ENCODE peak calls at places on chromosomes 3 and 15, in eight cellular contexts. W is A549, L is sigmoid colon, F is SK-N-SH, A is esophagus muscularis mucosa, Y is suprapubic skin, S is tibial nerve, C is ovary. B is an unnamed sample. For H3K4me1, the result is how much of the 10 kb centered on the place peaks cover.

GRCh38 chr3:151135548-151136337 is 50.3 kb downstream of the MED12L start:
- DNase-seq in Y (no peak), W (no peak), C (no peak), S (no peak), L (no peak), F (no peak), A (no peak), B (no peak)

GRCh38 chr3:150806436-150806835 is 43.5 kb upstream of the SIAH2 start:
- DNase-seq in C (no peak), W (no peak), L (no peak), A (peak), Y (no peak), S (no peak), F (no peak), B (no peak)

GRCh38 chr15:101159096-101159935 is 92.5 kb downstream of the CHSY1 start:
- DNase-seq in A (no peak), C (no peak), L (peak), F (no peak), W (no peak), S (no peak), Y (no peak), B (no peak)

GRCh38 chr3:184169896-184170875 is 4.5 kb upstream of the AP2M1 start:
- DNase-seq in W (no peak), A (no peak), F (no peak), S (no peak), C (no peak), Y (no peak), L (no peak), B (no peak)

GRCh38 chr3:194089357-194090177 is 46.4 kb upstream of the HES1 start:
- DNase-seq in Y (peak), L (peak), C (peak), W (peak), S (peak), A (peak), F (no peak), B (peak)

GRCh38 chr15:96737408-96737807 is 406.9 kb downstream of the NR2F2 start:
- DNase-seq in A (no peak), S (no peak), L (no peak), C (no peak), W (no peak), Y (no peak), F (no peak), B (no peak)

GRCh38 chr3:11774296-11774877 is 72.3 kb downstream of the TAMM41 start:
- DNase-seq in W (peak), C (no peak), S (no peak), Y (no peak), F (peak), A (no peak), L (peak), B (peak)

GRCh38 chr15:99956820-99957641 is 223.8 kb upstream of the LYSMD4 start:
- DNase-seq in A (peak), Y (peak), W (no peak), L (peak), S (no peak), F (no peak), C (peak), B (no peak)

GRCh38 chr3:78140866-78141658 is 1101.2 kb downstream of the ROBO2 start:
- DNase-seq in Y (no peak), L (no peak), C (no peak), F (no peak), S (no peak), A (no peak), W (no peak), B (no peak)

GRCh38 chr15:45630958-45631691 is 3.7 kb upstream of the SQOR start:
- DNase-seq in Y (no peak), L (no peak), F (no peak), W (no peak), C (no peak), A (no peak), S (no peak), B (no peak)

GRCh38 chr3:118597184-118597583 is 437.5 kb downstream of the IGSF11 start:
- DNase-seq in S (no peak), L (no peak), C (no peak), Y (no peak), A (no peak), F (no peak), W (no peak), B (no peak)

GRCh38 chr3:27253831-27254230 is 115.4 kb downstream of the NEK10 start:
- DNase-seq in A (no peak), C (no peak), S (no peak), F (peak), Y (no peak), W (peak), L (no peak), B (peak)

GRCh38 chr15:27250223-27250622 is 279.2 kb downstream of the GABRG3 start:
- DNase-seq in L (no peak), W (no peak), Y (no peak), S (no peak), F (no peak), C (no peak), A (no peak), B (no peak)

GRCh38 chr15:74220475-74221248 is 15.5 kb upstream of the CCDC33 start:
- DNase-seq in Y (no peak), C (no peak), L (no peak), W (no peak), A (no peak), F (no peak), S (no peak), B (no peak)

GRCh38 chr3:64533565-64534317 is 154.1 kb downstream of the ADAMTS9 start:
- DNase-seq in S (peak), F (peak), W (peak), Y (peak), C (peak), L (peak), A (peak), B (peak)

GRCh38 chr3:87173776-87174175 is 53.3 kb upstream of the CHMP2B start:
- DNase-seq in A (no peak), S (no peak), C (no peak), L (no peak), Y (no peak), F (no peak), W (no peak), B (no peak)

GRCh38 chr3:186413615-186414415 is 51.8 kb upstream of the DGKG start:
- DNase-seq in L (peak), C (peak), F (peak), S (peak), W (no peak), Y (peak), A (peak), B (no peak)

GRCh38 chr15:45184562-45185041 is 3.2 kb downstream of the SHF start:
- DNase-seq in C (no peak), L (no peak), A (no peak), S (no peak), F (peak), W (no peak), Y (no peak), B (no peak)

GRCh38 chr3:170322501-170323328 is 34.8 kb upstream of the SKIL start:
- DNase-seq in C (no peak), Y (no peak), F (no peak), S (no peak), A (no peak), L (no peak), W (no peak), B (no peak)

GRCh38 chr15:68584704-68585573 is 6.1 kb downstream of the CORO2B start:
- DNase-seq in F (no peak), L (no peak), S (no peak), W (no peak), C (no peak), Y (no peak), A (no peak), B (peak)

GRCh38 chr15:31153531-31153930 is 52.0 kb upstream of the TRPM1 start:
- DNase-seq in L (no peak), F (no peak), S (no peak), C (no peak), Y (peak), W (no peak), A (no peak), B (no peak)

GRCh38 chr3:147493065-147493464 is 83.9 kb downstream of the ZIC1 start:
- DNase-seq in S (no peak), Y (no peak), L (no peak), W (no peak), C (no peak), A (no peak), F (no peak), B (no peak)

GRCh38 chr15:66167854-66168253 is 85.7 kb downstream of the MEGF11 start:
- DNase-seq in W (no peak), S (no peak), Y (no peak), F (no peak), L (no peak), A (no peak), C (no peak), B (no peak)

GRCh38 chr3:29805757-29806156 is 524.9 kb downstream of the RBMS3 start:
- DNase-seq in W (no peak), A (no peak), C (no peak), S (no peak), L (no peak), Y (no peak), F (no peak), B (no peak)

GRCh38 chr3:11956781-11957180 is 47.4 kb upstream of the SYN2 start:
- DNase-seq in F (no peak), W (no peak), C (no peak), A (no peak), Y (no peak), L (no peak), S (no peak), B (no peak)

GRCh38 chr15:34892963-34893591 is 76.5 kb downstream of the AQR start:
- DNase-seq in C (no peak), S (no peak), Y (no peak), W (no peak), L (no peak), A (no peak), F (no peak), B (no peak)

GRCh38 chr3:171261487-171261886 is 198.7 kb downstream of the TNIK start:
- DNase-seq in Y (no peak), S (no peak), A (no peak), C (no peak), L (no peak), W (peak), F (no peak), B (no peak)

GRCh38 chr3:55537563-55537962 is 50.5 kb upstream of the WNT5A start:
- DNase-seq in L (no peak), W (no peak), A (no peak), F (no peak), C (no peak), S (no peak), Y (no peak), B (no peak)

GRCh38 chr15:36601497-36601932 is 22.1 kb downstream of the CDIN1 start:
- DNase-seq in F (no peak), L (peak), S (no peak), W (no peak), C (peak), Y (peak), A (no peak), B (no peak)

GRCh38 chr3:42749753-42750231 is 23.3 kb downstream of the CCDC13 start:
- DNase-seq in L (no peak), C (no peak), S (no peak), Y (no peak), W (peak), A (no peak), F (no peak), B (no peak)

GRCh38 chr3:36907911-36908646 is 36.8 kb downstream of the TRANK1 start:
- DNase-seq in A (no peak), S (no peak), W (peak), L (peak), F (no peak), Y (no peak), C (peak), B (peak)

GRCh38 chr3:182869059-182869458 is 75.8 kb downstream of the ATP11B start:
- DNase-seq in Y (no peak), L (no peak), F (no peak), A (no peak), S (no peak), C (no peak), W (no peak), B (no peak)

GRCh38 chr3:51942603-51943450 is 664 bp downstream of the PARP3 start:
- DNase-seq in F (peak), W (peak), Y (peak), S (no peak), L (peak), A (no peak), C (peak), B (peak)

GRCh38 chr3:71053495-71053894 is 530.0 kb downstream of the FOXP1 start:
- DNase-seq in C (no peak), Y (no peak), A (peak), S (no peak), W (no peak), F (no peak), L (no peak), B (no peak)

GRCh38 chr3:143307613-143308183 is 188.1 kb downstream of the CHST2 start:
- DNase-seq in A (no peak), F (no peak), L (no peak), S (no peak), W (peak), C (peak), Y (no peak), B (no peak)

GRCh38 chr15:84797212-84797611 is 19.9 kb upstream of the ALPK3 start:
- DNase-seq in C (no peak), S (no peak), L (no peak), Y (no peak), A (no peak), F (no peak), W (no peak), B (no peak)

GRCh38 chr3:16378920-16379319 is 113.9 kb downstream of the OXNAD1 start:
- DNase-seq in F (no peak), A (no peak), S (no peak), W (no peak), L (no peak), C (no peak), Y (no peak), B (no peak)

GRCh38 chr15:41288464-41288863 is 43.9 kb downstream of the OIP5 start:
- DNase-seq in S (no peak), W (no peak), L (no peak), C (no peak), F (no peak), A (no peak), Y (no peak), B (no peak)
- TF ChIP-seq EP300 in S (no peak), W (no peak), L (no peak), C (no peak), F (no peak), A (no peak), Y (no peak), B (no peak)

GRCh38 chr3:48467110-48467454 is 20.5 kb downstream of the ATRIP start:
- DNase-seq in S (no peak), Y (no peak), C (no peak), W (no peak), L (peak), F (peak), A (no peak), B (peak)
- H3K4me1 ChIP-seq in S (half or more), Y (half or more), C (under half), W (half or more), L (half or more), F (under half), A (half or more), B (half or more)

GRCh38 chr15:25899870-25900269 is 36.7 kb upstream of the ATP10A start:
- DNase-seq in W (no peak), Y (no peak), A (no peak), L (no peak), F (no peak), S (no peak), C (no peak), B (no peak)

GRCh38 chr15:25903024-25903581 is 40.0 kb upstream of the ATP10A start:
- DNase-seq in A (no peak), F (no peak), C (no peak), S (no peak), Y (no peak), W (no peak), L (peak), B (peak)

GRCh38 chr15:25901841-25902610 is 38.9 kb upstream of the ATP10A start:
- DNase-seq in S (no peak), A (no peak), Y (no peak), F (no peak), C (no peak), W (no peak), L (no peak), B (no peak)

GRCh38 chr15:25900426-25900825 is 37.3 kb upstream of the ATP10A start:
- DNase-seq in A (no peak), C (no peak), F (no peak), S (no peak), L (no peak), W (no peak), Y (no peak), B (no peak)

GRCh38 chr15:25900901-25901300 is 37.8 kb upstream of the ATP10A start:
- DNase-seq in C (no peak), S (no peak), Y (no peak), L (no peak), A (no peak), W (no peak), F (no peak), B (no peak)
- TF ChIP-seq EP300 in C (no peak), S (no peak), Y (no peak), L (no peak), A (no peak), W (no peak), F (no peak), B (no peak)

GRCh38 chr15:78207110-78207458 is 27.3 kb downstream of the ACSBG1 start:
- DNase-seq in C (no peak), Y (peak), F (no peak), A (no peak), W (no peak), L (no peak), S (no peak), B (no peak)
- H3K4me1 ChIP-seq in C (under half), Y (half or more), F (under half), A (under half), W (under half), L (under half), S (under half), B (under half)

GRCh38 chr3:167813169-167814123 is 77.9 kb downstream of the SERPINI1 start:
- DNase-seq in W (no peak), S (no peak), Y (no peak), L (no peak), C (no peak), F (no peak), A (no peak), B (no peak)
- TF ChIP-seq EP300 in W (peak), S (no peak), Y (no peak), L (no peak), C (no peak), F (peak), A (no peak), B (no peak)